ENCODE peak calls at places on chromosomes 3 and 15, in six cellular contexts. L is fibroblast of lung; Z is lower lobe of right lung; P is CD8-positive, alpha-beta memory T cell; C is foreskin keratinocyte; M is sigmoid colon. F is an unnamed sample. For H3K4me1, the result is how much of the 10 kb centered on the place peaks cover.

GRCh38 chr3:72847751-72848702 is at the start of gene SHQ1:
- DNase-seq in L (peak), Z (peak), P (peak), C (peak), M (peak), F (peak)

GRCh38 chr3:177960722-177961121 is 575.5 kb upstream of the KCNMB2 start:
- DNase-seq in L (no peak), Z (no peak), P (no peak), C (no peak), M (no peak), F (no peak)

GRCh38 chr15:38517312-38517711 is 47.3 kb downstream of the RASGRP1 start:
- DNase-seq in L (no peak), Z (no peak), P (no peak), C (no peak), M (no peak), F (no peak)

GRCh38 chr3:188239035-188239434 is 85.1 kb downstream of the LPP start:
- DNase-seq in L (no peak), Z (no peak), P (no peak), C (no peak), M (no peak), F (no peak)

GRCh38 chr3:15361494-15362214 is 29.3 kb upstream of the SH3BP5 start:
- DNase-seq in L (no peak), Z (no peak), P (no peak), C (peak), M (no peak), F (no peak)

GRCh38 chr3:191366675-191367074 is 36.3 kb upstream of the UTS2B start:
- DNase-seq in L (peak), Z (no peak), P (no peak), C (no peak), M (no peak), F (no peak)

GRCh38 chr15:70917955-70918354 is 25.3 kb downstream of the LRRC49 start:
- DNase-seq in L (no peak), Z (peak), P (no peak), C (no peak), M (no peak), F (no peak)

GRCh38 chr15:61983087-61983486 is 77.2 kb downstream of the VPS13C start:
- DNase-seq in L (no peak), Z (no peak), P (no peak), C (no peak), M (no peak), F (no peak)

GRCh38 chr15:47715856-47716445 is 1.4 kb upstream of the SEMA6D start:
- DNase-seq in L (peak), Z (no peak), P (no peak), C (no peak), M (no peak), F (no peak)

GRCh38 chr15:68885070-68885469 is 45.3 kb upstream of the SPESP1 start:
- DNase-seq in L (peak), Z (no peak), P (no peak), C (peak), M (no peak), F (no peak)

GRCh38 chr15:78838480-78838879 is 27.2 kb upstream of the ADAMTS7 start:
- DNase-seq in L (peak), Z (no peak), P (no peak), C (no peak), M (no peak), F (no peak)

GRCh38 chr3:182139627-182140357 is 428.1 kb downstream of the SOX2 start:
- DNase-seq in L (no peak), Z (no peak), P (no peak), C (no peak), M (no peak), F (no peak)
- H3K27ac ChIP-seq in L (no peak), Z (no peak), P (no peak), C (no peak), M (no peak), F (no peak)

GRCh38 chr15:66402885-66403284 is 16.2 kb downstream of the MAP2K1 start:
- DNase-seq in L (no peak), Z (no peak), P (no peak), C (no peak), M (no peak), F (no peak)
- H3K4me1 ChIP-seq in L (under half), Z (under half), P (half or more), C (under half), M (under half), F (under half)

DNA sequence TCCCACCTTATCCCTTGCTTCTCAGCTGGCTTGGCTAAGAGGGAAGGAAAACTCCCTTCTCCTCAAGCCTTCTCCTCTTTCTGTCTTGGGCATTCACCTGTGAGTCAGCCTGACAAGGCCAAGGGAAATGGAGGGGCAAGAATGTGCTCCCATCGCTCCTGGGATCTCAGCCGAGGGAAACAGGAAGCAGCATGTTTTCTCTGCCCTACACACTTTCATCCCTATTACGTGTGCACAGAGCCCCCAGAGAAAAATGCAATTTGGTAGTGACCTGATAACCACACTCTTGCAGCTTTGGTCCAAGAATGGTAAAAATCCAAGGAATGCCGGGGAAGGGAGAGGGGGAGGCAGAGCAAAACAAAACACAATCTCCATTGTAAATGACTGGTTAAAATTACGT is 32.9 kb upstream of the MTMR10 start:
- DNase-seq in L (peak), Z (no peak), P (no peak), C (peak), M (no peak), F (no peak)
- H3K27ac ChIP-seq in L (peak), Z (no peak), P (no peak), C (peak), M (no peak), F (peak)

GRCh38 chr3:124837730-124838186 is 49.4 kb downstream of the ITGB5 start:
- DNase-seq in L (peak), Z (no peak), P (no peak), C (no peak), M (peak), F (peak)
- H3K4me1 ChIP-seq in L (under half), Z (under half), P (under half), C (under half), M (half or more), F (half or more)

GRCh38 chr3:168616901-168617300 is 521.2 kb upstream of the GOLIM4 start:
- DNase-seq in L (no peak), Z (no peak), P (no peak), C (no peak), M (no peak), F (no peak)
- H3K27ac ChIP-seq in L (no peak), Z (no peak), P (no peak), C (no peak), M (no peak), F (no peak)

DNA sequence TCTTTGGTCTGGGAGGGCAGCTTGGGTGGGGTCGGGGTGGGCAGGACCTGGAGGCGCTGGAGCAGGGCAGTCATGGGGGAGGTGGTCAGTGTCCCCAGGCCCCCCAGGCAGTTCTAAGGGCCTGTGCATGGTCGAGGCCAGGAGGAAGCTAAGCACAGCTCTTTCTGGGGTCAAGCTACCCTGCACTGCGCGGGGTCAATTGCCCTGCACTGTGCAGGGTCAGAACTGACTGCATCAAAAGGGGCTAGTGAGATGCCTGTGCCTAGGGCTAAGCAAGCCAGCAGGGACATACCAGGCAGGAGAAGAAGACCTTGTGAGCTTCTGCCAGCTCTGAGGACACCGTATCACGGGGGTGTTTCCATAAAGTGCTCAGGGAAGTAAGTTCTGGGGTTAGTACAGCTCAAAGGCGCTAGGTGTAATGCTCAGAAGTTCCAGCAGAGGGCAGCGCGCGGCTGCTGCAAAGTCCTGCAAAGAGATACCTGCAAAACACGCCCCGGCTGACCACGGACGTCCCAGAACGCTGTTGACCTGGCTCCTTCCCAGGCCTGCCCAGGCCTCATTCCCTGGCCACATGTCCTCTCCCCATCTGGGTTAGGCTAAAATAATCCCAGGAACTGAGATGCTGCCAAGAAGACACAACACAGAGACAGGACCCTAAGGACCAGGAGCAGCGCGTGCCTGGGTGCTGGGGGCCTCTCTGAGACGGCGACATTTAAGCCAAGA is 18.8 kb upstream of the IQSEC1 start:
- DNase-seq in L (peak), Z (peak), P (peak), C (peak), M (peak), F (peak)
- H3K4me1 ChIP-seq in L (under half), Z (under half), P (under half), C (under half), M (under half), F (under half)